ENCODE peak calls at places on chromosomes 6 and 20, in nine cellular contexts. J, P, G, D, C, Y, T, Z and L are unnamed samples.

GRCh38 chr6:45472383-45472782 is 94.6 kb upstream of the SUPT3H start:
- DNase-seq in P (no peak), G (peak), Y (no peak), Z (no peak), D (peak), C (no peak), T (no peak), J (peak), L (no peak)

GRCh38 chr6:111759836-111760785 is 113.1 kb downstream of the FYN start:
- DNase-seq in Z (peak), D (peak), P (no peak), G (peak), T (no peak), Y (no peak), J (peak), C (no peak), L (peak)

GRCh38 chr6:88810089-88810488 is 153.3 kb downstream of the RNGTT start:
- DNase-seq in Z (no peak), Y (no peak), D (no peak), J (no peak), G (no peak), P (no peak), T (no peak), C (no peak), L (no peak)

GRCh38 chr20:54284928-54285704 is 77.2 kb downstream of the PFDN4 start:
- DNase-seq in Y (no peak), C (no peak), T (no peak), J (peak), D (no peak), Z (no peak), G (no peak), P (no peak), L (no peak)

GRCh38 chr6:45072014-45072413 is 256.1 kb upstream of the RUNX2 start:
- DNase-seq in D (no peak), C (no peak), Y (no peak), Z (no peak), G (no peak), J (peak), P (no peak), T (no peak), L (no peak)

GRCh38 chr20:37475258-37475657 is 45.8 kb upstream of the NNAT start:
- DNase-seq in D (no peak), Z (no peak), T (no peak), G (no peak), C (no peak), J (no peak), P (no peak), Y (no peak), L (no peak)

GRCh38 chr6:54681987-54682386 is 164.6 kb upstream of the FAM83B start:
- DNase-seq in Z (no peak), T (peak), P (no peak), C (no peak), G (peak), Y (no peak), J (peak), D (peak), L (no peak)

GRCh38 chr6:80469977-80470376 is 363.5 kb downstream of the BCKDHB start:
- DNase-seq in P (no peak), D (no peak), Y (no peak), G (no peak), C (no peak), J (no peak), Z (no peak), T (no peak), L (no peak)

GRCh38 chr6:25279748-25280616 is 808 bp downstream of the CARMIL1 start:
- DNase-seq in D (no peak), P (no peak), T (no peak), C (no peak), Y (no peak), Z (peak), J (no peak), G (no peak), L (no peak)

GRCh38 chr6:44730771-44731391 is 343.4 kb downstream of the CDC5L start:
- DNase-seq in G (peak), Y (no peak), Z (no peak), T (no peak), P (no peak), C (no peak), D (no peak), J (peak), L (no peak)

GRCh38 chr6:30885481-30885998 is 1.2 kb downstream of the DDR1 start:
- DNase-seq in Y (no peak), G (peak), C (no peak), D (no peak), P (peak), J (peak), Z (peak), T (no peak), L (no peak)

GRCh38 chr20:62436692-62437091 is 9.4 kb upstream of the RBBP8NL start:
- DNase-seq in C (no peak), Z (no peak), D (no peak), Y (no peak), J (no peak), P (no peak), G (no peak), T (no peak), L (no peak)

GRCh38 chr6:20319520-20320357 is 81.9 kb upstream of the E2F3 start:
- DNase-seq in C (no peak), G (no peak), J (no peak), Y (no peak), Z (no peak), P (no peak), T (no peak), D (no peak), L (peak)

GRCh38 chr20:14142171-14142570 is 146.9 kb downstream of the MACROD2 start:
- DNase-seq in P (no peak), Y (no peak), Z (peak), G (peak), J (peak), C (peak), D (peak), T (peak), L (no peak)